ENCODE peak calls at places on chromosomes 2 and 18, in four cellular contexts. M is PC-3, Y is fibroblast of pulmonary artery, W is WTC11. A is an unnamed sample.

GRCh38 chr18:21598726-21599584 is 1.5 kb downstream of the ESCO1 start:
- DNase-seq in M (peak; percentile 33), Y (peak; percentile 11), W (no peak), A (peak; percentile 13)

GRCh38 chr2:232028631-232029030 is 67.1 kb downstream of the DIS3L2 start:
- DNase-seq in W (no peak), Y (peak; percentile 58), M (no peak), A (no peak)

GRCh38 chr2:212423089-212423488 is 115.5 kb downstream of the ERBB4 start:
- DNase-seq in W (no peak), Y (no peak), M (no peak), A (no peak)

GRCh38 chr2:26122633-26123032 is 50.3 kb upstream of the GAREM2 start:
- DNase-seq in Y (no peak), M (no peak), W (no peak), A (no peak)

GRCh38 chr18:63684718-63685117 is 18.0 kb upstream of the SERPINB11 start:
- DNase-seq in W (no peak), Y (no peak), M (no peak), A (no peak)

GRCh38 chr2:63658176-63658968 is 69.6 kb downstream of the MDH1 start:
- DNase-seq in Y (peak; percentile 50), W (no peak), M (no peak), A (no peak)

GRCh38 chr2:187865025-187865424 is 310.8 kb upstream of the TFPI start:
- DNase-seq in W (no peak), M (no peak), Y (no peak), A (no peak)

GRCh38 chr2:239959059-239959971 is 65.8 kb downstream of the NDUFA10 start:
- DNase-seq in W (no peak), M (no peak), Y (peak; percentile 5), A (no peak)

GRCh38 chr2:140122001-140122400 is 1341.8 kb upstream of the NXPH2 start:
- DNase-seq in Y (peak; percentile 4), M (peak; percentile 76), W (no peak), A (no peak)

GRCh38 chr2:220394433-220394832 is 767.0 kb downstream of the SLC4A3 start:
- DNase-seq in M (peak; percentile 68), W (no peak), Y (peak; percentile 89), A (no peak)

GRCh38 chr2:158837645-158838044 is 42.5 kb downstream of the DAPL1 start:
- DNase-seq in M (no peak), W (no peak), Y (no peak), A (no peak)

GRCh38 chr2:239006886-239007285 is 159.0 kb downstream of the TWIST2 start:
- DNase-seq in Y (peak; percentile 6), W (no peak), M (peak; percentile 94), A (no peak)

GRCh38 chr2:121596221-121597080 is 52.8 kb downstream of the CLASP1 start:
- DNase-seq in M (peak; percentile 74), Y (peak; percentile 66), W (no peak), A (peak; percentile 7)

GRCh38 chr2:236657801-236658200 is 88.2 kb downstream of the ACKR3 start:
- DNase-seq in M (no peak), Y (no peak), W (no peak), A (no peak)

GRCh38 chr2:1744446-1745170 is at the start of gene PXDN:
- DNase-seq in M (peak; percentile 67), W (peak; percentile 67), Y (peak; percentile 73), A (peak; percentile 78)

GRCh38 chr18:63888473-63889190 is 1.1 kb downstream of the SERPINB2 start:
- DNase-seq in M (peak; percentile 41), W (no peak), Y (peak; percentile 18), A (no peak)

GRCh38 chr2:82487354-82487753 is 1971.7 kb downstream of the SUCLG1 start:
- DNase-seq in M (peak; percentile 52), W (no peak), Y (no peak), A (no peak)

GRCh38 chr2:238903141-238903540 is 55.3 kb downstream of the TWIST2 start:
- DNase-seq in M (no peak), Y (no peak), W (no peak), A (no peak)

GRCh38 chr2:1614564-1614963 is 129.8 kb downstream of the PXDN start:
- DNase-seq in Y (no peak), W (no peak), M (no peak), A (no peak)

GRCh38 chr18:7417742-7418141 is 149.4 kb upstream of the PTPRM start:
- DNase-seq in W (no peak), Y (peak; percentile 18), M (peak; percentile 91), A (no peak)

GRCh38 chr18:70422061-70422965 is 133.5 kb downstream of the SOCS6 start:
- DNase-seq in W (no peak), M (peak; percentile 90), Y (peak; percentile 94), A (peak; percentile 13)

GRCh38 chr2:234632527-234633391 is 135.9 kb upstream of the ARL4C start:
- DNase-seq in M (peak; percentile 32), W (no peak), Y (peak; percentile 62), A (no peak)

GRCh38 chr18:32469691-32470131 is 971 bp downstream of the GAREM1 start:
- DNase-seq in Y (peak; percentile 23), M (peak; percentile 1), W (no peak), A (no peak)

GRCh38 chr2:68134120-68134519 is 23.6 kb upstream of the PNO1 start:
- DNase-seq in Y (no peak), M (no peak), W (no peak), A (no peak)

GRCh38 chr2:82139979-82140611 is 1835.5 kb upstream of the LRRTM1 start:
- DNase-seq in M (peak; percentile 93), Y (no peak), W (no peak), A (no peak)

GRCh38 chr2:95278051-95278471 is 3.8 kb downstream of the PROM2 start:
- DNase-seq in Y (peak; percentile 62), M (peak; percentile 94), W (no peak), A (no peak)

GRCh38 chr2:171187177-171187576 is 26.5 kb upstream of the TLK1 start:
- DNase-seq in Y (no peak), W (no peak), M (no peak), A (no peak)

GRCh38 chr18:62957885-62958472 is 242.6 kb downstream of the PHLPP1 start:
- DNase-seq in Y (peak; percentile 66), M (peak; percentile 68), W (peak; percentile 71), A (peak; percentile 42)

GRCh38 chr2:65430515-65431416 is 1.6 kb downstream of the SPRED2 start:
- DNase-seq in Y (peak; percentile 36), M (peak; percentile 69), W (peak; percentile 43), A (peak; percentile 70)

GRCh38 chr2:14137643-14138042 is 494.9 kb upstream of the LRATD1 start:
- DNase-seq in M (peak; percentile 27), W (peak; percentile 28), Y (no peak), A (no peak)

GRCh38 chr2:240137596-240138274 is 1.6 kb upstream of the COPS9 start:
- DNase-seq in W (no peak), Y (no peak), M (no peak), A (no peak)

GRCh38 chr2:239544846-239545465 is 144.1 kb upstream of the HDAC4 start:
- DNase-seq in M (no peak), W (no peak), Y (no peak), A (no peak)

GRCh38 chr2:127510073-127510472 is 16.2 kb downstream of the IWS1 start:
- DNase-seq in W (no peak), M (peak; percentile 37), Y (no peak), A (no peak)

GRCh38 chr2:230137902-230138539 is 69.3 kb upstream of the SLC16A14 start:
- DNase-seq in Y (no peak), M (peak; percentile 92), W (no peak), A (no peak)

GRCh38 chr2:129231924-129232323 is 747.5 kb upstream of the RAB6C start:
- DNase-seq in M (no peak), Y (no peak), W (no peak), A (no peak)

GRCh38 chr2:172208881-172209325 is 106.2 kb upstream of the DLX2 start:
- DNase-seq in W (no peak), Y (peak; percentile 51), M (peak; percentile 74), A (no peak)

GRCh38 chr2:20365249-20365817 is 14.7 kb upstream of the PUM2 start:
- DNase-seq in M (peak; percentile 86), Y (peak; percentile 48), W (no peak), A (no peak)

GRCh38 chr2:45279356-45279755 is 270.1 kb upstream of the SIX2 start:
- DNase-seq in Y (no peak), W (no peak), M (no peak), A (no peak)
- TF ChIP-seq CTCF in Y (no peak), W (no peak), M (no peak), A (no peak)

GRCh38 chr18:76962851-76963250 is 140.5 kb downstream of the ZNF236 start:
- DNase-seq in W (no peak), M (no peak), Y (no peak), A (no peak)

GRCh38 chr18:76957384-76958355 is 135.3 kb downstream of the ZNF236 start:
- DNase-seq in M (no peak), Y (peak; percentile 7), W (no peak), A (no peak)

GRCh38 chr18:76959605-76960004 is 137.2 kb downstream of the ZNF236 start:
- DNase-seq in W (no peak), M (no peak), Y (no peak), A (no peak)

GRCh38 chr18:76958692-76959341 is 136.5 kb downstream of the ZNF236 start:
- DNase-seq in M (no peak), W (no peak), Y (peak; percentile 25), A (no peak)

GRCh38 chr18:76960528-76961035 is 138.2 kb downstream of the ZNF236 start:
- DNase-seq in M (no peak), W (no peak), Y (no peak), A (no peak)
- TF ChIP-seq CTCF in M (no peak), W (no peak), Y (no peak), A (no peak)

GRCh38 chr18:48667276-48668254 is 128.7 kb downstream of the CTIF start:
- DNase-seq in M (peak; percentile 3), W (peak; percentile 36), Y (no peak), A (no peak)
- TF ChIP-seq CTCF in M (peak; percentile 19), W (no peak), Y (peak; percentile 33), A (peak; percentile 50)

GRCh38 chr2:102168026-102168425 is 18.8 kb upstream of the IL1RL2 start:
- DNase-seq in M (no peak), W (no peak), Y (no peak), A (no peak)

GRCh38 chr2:102166189-102166845 is 20.5 kb upstream of the IL1RL2 start:
- DNase-seq in Y (no peak), M (peak; percentile 65), W (no peak), A (no peak)
- TF ChIP-seq CTCF in Y (peak; percentile 34), M (peak; percentile 79), W (no peak), A (no peak)

A was measured in nephron progenitor cell.